ENCODE peak calls at places on chromosomes 1 and 21, in four cellular contexts. V is activated CD4-positive, alpha-beta T cell treated with anti-CD3 and anti-CD28 coated beads, Interleukin-2, amount 10 ng/mL, durations not matched to agents 7 days and 5 days; I is HT1080; Z is GM04504. J is an unnamed sample.

GRCh38 chr1:109823543-109824348 is 60.0 kb upstream of the EPS8L3 start:
- DNase-seq in V (no peak), I (peak), Z (no peak), J (no peak)

GRCh38 chr1:56551691-56552090 is 27.7 kb downstream of the PLPP3 start:
- DNase-seq in I (no peak), Z (no peak), V (no peak), J (no peak)

GRCh38 chr1:30329802-30330557 is 393.4 kb downstream of the MATN1 start:
- DNase-seq in Z (no peak), V (no peak), I (no peak), J (no peak)

GRCh38 chr1:154295408-154296235 is 23.2 kb downstream of the HAX1 start:
- DNase-seq in Z (no peak), I (peak), V (no peak), J (no peak)

GRCh38 chr1:214665606-214666110 is 62.7 kb downstream of the CENPF start:
- DNase-seq in I (no peak), Z (no peak), V (no peak), J (no peak)

GRCh38 chr1:48052923-48053291 is 55.7 kb upstream of the TRABD2B start:
- DNase-seq in Z (no peak), V (no peak), I (no peak), J (no peak)

GRCh38 chr21:45887121-45887611 is 94.4 kb upstream of the COL6A1 start:
- DNase-seq in Z (no peak), V (no peak), I (no peak), J (no peak)

GRCh38 chr1:155324717-155325595 is 4.3 kb downstream of the RUSC1 start:
- DNase-seq in Z (no peak), V (no peak), I (peak), J (no peak)

GRCh38 chr21:41501919-41502318 is 6.0 kb downstream of the TMPRSS2 start:
- DNase-seq in V (no peak), I (peak), Z (peak), J (no peak)

GRCh38 chr1:47996406-47997226 is 569 bp downstream of the TRABD2B start:
- DNase-seq in V (no peak), I (no peak), Z (no peak), J (no peak)

GRCh38 chr1:44740179-44740617 is 561 bp downstream of the KIF2C start:
- DNase-seq in V (no peak), I (no peak), Z (no peak), J (no peak)

GRCh38 chr1:116273042-116273783 is 99.8 kb upstream of the ATP1A1 start:
- DNase-seq in I (no peak), Z (no peak), V (no peak), J (no peak)

GRCh38 chr1:201745023-201745422 is 83.9 kb upstream of the IPO9 start:
- DNase-seq in V (no peak), I (peak), Z (no peak), J (no peak)

GRCh38 chr1:116429821-116430374 is 56.9 kb downstream of the ATP1A1 start:
- DNase-seq in V (no peak), Z (no peak), I (no peak), J (no peak)

GRCh38 chr1:164755674-164756073 is 196.7 kb downstream of the PBX1 start:
- DNase-seq in Z (no peak), I (no peak), V (no peak), J (no peak)

GRCh38 chr1:200038987-200039848 is 11.7 kb downstream of the NR5A2 start:
- DNase-seq in Z (no peak), V (no peak), I (peak), J (no peak)

GRCh38 chr1:43558346-43558841 is 27.7 kb downstream of the PTPRF start:
- DNase-seq in Z (no peak), V (no peak), I (no peak), J (peak)

GRCh38 chr21:37970548-37970947 is 54.3 kb upstream of the KCNJ6 start:
- DNase-seq in I (no peak), V (no peak), Z (no peak), J (no peak)

GRCh38 chr1:209202826-209203439 is 380.6 kb upstream of the CAMK1G start:
- DNase-seq in I (peak), Z (no peak), V (peak), J (peak)

GRCh38 chr1:25167269-25168192 is 64.8 kb downstream of the SYF2 start:
- DNase-seq in Z (no peak), I (peak), V (no peak), J (no peak)

GRCh38 chr1:222105393-222105737 is 363.5 kb upstream of the DUSP10 start:
- DNase-seq in I (peak), Z (no peak), V (no peak), J (no peak)

GRCh38 chr1:245995474-245995873 is 511.6 kb downstream of the SMYD3 start:
- DNase-seq in I (no peak), Z (no peak), V (no peak), J (no peak)

GRCh38 chr21:25283720-25284119 is 323.6 kb downstream of the MRPL39 start:
- DNase-seq in V (peak), Z (peak), I (peak), J (peak)

GRCh38 chr1:36910281-36910725 is 124.0 kb downstream of the GRIK3 start:
- DNase-seq in Z (no peak), I (no peak), V (no peak), J (no peak)

GRCh38 chr1:54376085-54377039 is 29.8 kb downstream of the SSBP3 start:
- DNase-seq in I (no peak), V (peak), Z (no peak), J (no peak)

GRCh38 chr1:85274969-85275453 is 1.4 kb downstream of the BCL10 start:
- DNase-seq in I (peak), Z (peak), V (no peak), J (no peak)

GRCh38 chr1:7541629-7542028 is 229.5 kb upstream of the VAMP3 start:
- DNase-seq in I (no peak), V (no peak), Z (no peak), J (no peak)

GRCh38 chr21:26982767-26983166 is 15.9 kb upstream of the ADAMTS5 start:
- DNase-seq in Z (no peak), V (no peak), I (peak), J (no peak)

GRCh38 chr1:30088594-30089556 is 634.5 kb downstream of the MATN1 start:
- DNase-seq in V (no peak), Z (no peak), I (no peak), J (no peak)

GRCh38 chr1:65703853-65704252 is 88.8 kb upstream of the PDE4B start:
- DNase-seq in I (no peak), Z (no peak), V (no peak), J (no peak)